ENCODE peak calls at places on chromosomes 2 and 18, in five cellular contexts. E is HCT116, H is astrocyte of the spinal cord, J is upper lobe of right lung, Q is adrenal gland. Z is an unnamed sample.

GRCh38 chr18:50011813-50012445 is 183.0 kb downstream of the MYO5B start:
- DNase-seq in H (peak), Q (no peak), E (no peak), J (no peak), Z (no peak)

GRCh38 chr2:114724513-114724912 is 282.1 kb downstream of the DPP10 start:
- DNase-seq in H (no peak), Q (no peak), E (no peak), J (no peak), Z (no peak)

GRCh38 chr18:32930695-32931301 is 158.0 kb upstream of the KLHL14 start:
- DNase-seq in E (peak), J (no peak), H (peak), Q (no peak), Z (no peak)

GRCh38 chr2:127701193-127701650 is at the start of gene SFT2D3:
- DNase-seq in E (peak), J (peak), Q (peak), H (peak), Z (peak)

GRCh38 chr2:86704482-86704971 is 15.6 kb upstream of the RMND5A start:
- DNase-seq in J (no peak), H (peak), E (peak), Q (peak), Z (no peak)

GRCh38 chr2:239878686-239879085 is 146.5 kb downstream of the NDUFA10 start:
- DNase-seq in J (no peak), Q (no peak), H (no peak), E (no peak), Z (no peak)

GRCh38 chr2:240138275-240138984 is 2.0 kb downstream of the OTOS start:
- DNase-seq in J (no peak), H (no peak), Q (no peak), E (no peak), Z (peak)

GRCh38 chr2:39469807-39470206 is 32.7 kb upstream of the MAP4K3 start:
- DNase-seq in H (peak), E (no peak), Q (peak), J (no peak), Z (no peak)

GRCh38 chr2:171225302-171225980 is 64.7 kb upstream of the TLK1 start:
- DNase-seq in Q (no peak), E (peak), H (peak), J (no peak), Z (no peak)

GRCh38 chr2:43127208-43127940 is 99.0 kb downstream of the ZFP36L2 start:
- DNase-seq in Q (peak), H (no peak), J (peak), E (peak), Z (peak)

GRCh38 chr2:47737191-47737975 is 45.6 kb upstream of the MSH6 start:
- DNase-seq in J (no peak), Q (no peak), H (no peak), E (no peak), Z (no peak)

GRCh38 chr2:28717339-28717758 is 34.3 kb upstream of the PPP1CB start:
- DNase-seq in J (peak), H (peak), E (peak), Q (peak), Z (peak)

GRCh38 chr2:23545391-23545790 is 160.4 kb downstream of the KLHL29 start:
- DNase-seq in H (no peak), Q (no peak), J (no peak), E (no peak), Z (no peak)

GRCh38 chr2:180657054-180657453 is 323.4 kb upstream of the UBE2E3 start:
- DNase-seq in H (peak), J (no peak), Q (no peak), E (peak), Z (no peak)

GRCh38 chr2:174787485-174788205 is 23.4 kb upstream of the CHRNA1 start:
- DNase-seq in H (peak), J (no peak), Q (no peak), E (no peak), Z (no peak)

GRCh38 chr2:129721841-129722240 is 257.6 kb upstream of the RAB6C start:
- DNase-seq in Q (no peak), E (no peak), J (no peak), H (no peak), Z (no peak)

GRCh38 chr2:64654993-64655666 is 1.4 kb upstream of the SERTAD2 start:
- DNase-seq in J (no peak), Q (no peak), E (no peak), H (peak), Z (no peak)

GRCh38 chr2:64651590-64651989 is 2.1 kb downstream of the SERTAD2 start:
- DNase-seq in E (no peak), J (no peak), Q (no peak), H (no peak), Z (no peak)

GRCh38 chr2:64652231-64653173 is 1.2 kb downstream of the SERTAD2 start:
- DNase-seq in E (no peak), J (peak), Q (no peak), H (peak), Z (peak)

GRCh38 chr2:64654063-64654811 is 524 bp upstream of the SERTAD2 start:
- DNase-seq in Q (peak), E (peak), H (peak), J (peak), Z (peak)

DNA sequence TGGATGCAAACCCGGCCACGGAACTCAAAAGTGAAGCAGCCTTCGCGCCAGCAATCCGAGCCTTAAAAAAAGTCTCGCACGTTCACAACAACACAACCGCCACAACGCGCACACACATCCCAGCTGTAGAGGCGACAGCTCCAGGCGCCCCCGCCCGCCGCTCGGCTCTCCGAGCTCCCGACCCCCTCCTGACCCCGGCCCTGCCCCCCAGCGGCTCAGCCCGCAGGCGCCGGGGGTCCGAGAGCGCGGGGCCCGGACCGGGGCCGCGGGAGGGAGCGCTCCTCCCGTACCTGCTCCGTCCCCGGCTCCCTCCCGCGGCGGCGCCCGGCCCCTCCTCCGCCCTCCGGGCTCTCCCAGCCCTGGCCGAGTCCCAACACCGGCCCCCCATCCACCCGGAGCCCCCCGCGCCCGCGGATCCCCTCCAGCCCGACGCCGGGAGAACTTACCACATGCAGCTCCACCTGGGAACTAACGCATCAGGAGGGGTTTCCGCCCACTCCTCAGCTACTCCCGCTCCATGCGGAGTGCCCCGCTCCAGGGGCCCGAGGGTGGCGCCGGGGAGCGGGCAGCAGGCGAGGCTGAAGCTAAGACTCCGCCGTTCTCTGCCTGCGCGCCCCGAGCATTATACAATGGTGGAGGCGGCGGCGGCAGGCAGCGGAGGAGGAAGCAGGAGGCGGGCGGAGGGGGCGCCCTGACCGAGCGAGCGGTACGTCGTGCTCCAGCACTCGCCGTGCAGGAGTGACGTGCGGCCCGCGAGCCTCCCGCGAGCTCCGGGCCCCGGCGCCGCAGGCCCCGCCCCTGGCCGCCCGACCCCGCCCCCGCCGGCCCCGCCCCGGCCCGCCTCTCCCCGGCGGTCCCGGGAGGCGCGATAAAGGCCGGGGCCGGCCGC is at the start of gene SERTAD2:
- DNase-seq in E (no peak), H (peak), Q (peak), J (peak), Z (peak)
- TF ChIP-seq CTCF in E (no peak), H (peak), Q (no peak), J (peak), Z (no peak)

DNA sequence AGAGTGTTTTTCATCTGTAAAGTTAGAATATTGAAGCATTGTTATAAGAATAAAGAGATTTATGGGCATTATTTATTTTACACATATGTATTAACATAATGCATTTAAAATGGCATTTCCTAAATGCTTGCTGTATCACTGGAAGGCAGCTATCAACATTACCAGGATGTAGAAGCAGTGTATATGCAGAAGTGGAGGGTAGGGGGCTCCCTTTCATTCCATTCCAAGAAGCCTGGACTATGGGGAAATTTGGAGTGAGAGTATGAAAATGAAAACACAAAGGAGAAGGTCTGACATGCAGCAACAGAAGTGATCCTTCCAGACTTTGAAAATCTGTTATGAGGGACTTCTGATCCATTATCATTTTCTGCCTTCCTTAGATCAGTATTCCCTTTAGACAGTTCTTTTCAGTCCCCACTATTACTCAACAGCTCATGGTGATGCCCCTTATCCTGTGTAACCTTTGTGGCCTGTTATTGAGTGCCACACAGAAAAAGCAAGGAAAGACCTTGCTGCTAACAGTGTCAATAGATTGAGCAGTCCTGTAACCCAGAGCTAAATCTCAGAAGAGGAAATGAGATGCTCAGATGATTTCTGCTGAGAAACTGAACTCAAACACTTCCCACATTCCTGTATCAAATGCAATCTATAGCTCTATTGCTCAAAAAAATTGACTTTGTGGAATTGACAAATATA is 216.6 kb downstream of the HNMT start:
- DNase-seq in J (no peak), Q (no peak), E (no peak), H (no peak), Z (no peak)
- TF ChIP-seq CTCF in J (no peak), Q (no peak), E (no peak), H (peak), Z (no peak)

DNA sequence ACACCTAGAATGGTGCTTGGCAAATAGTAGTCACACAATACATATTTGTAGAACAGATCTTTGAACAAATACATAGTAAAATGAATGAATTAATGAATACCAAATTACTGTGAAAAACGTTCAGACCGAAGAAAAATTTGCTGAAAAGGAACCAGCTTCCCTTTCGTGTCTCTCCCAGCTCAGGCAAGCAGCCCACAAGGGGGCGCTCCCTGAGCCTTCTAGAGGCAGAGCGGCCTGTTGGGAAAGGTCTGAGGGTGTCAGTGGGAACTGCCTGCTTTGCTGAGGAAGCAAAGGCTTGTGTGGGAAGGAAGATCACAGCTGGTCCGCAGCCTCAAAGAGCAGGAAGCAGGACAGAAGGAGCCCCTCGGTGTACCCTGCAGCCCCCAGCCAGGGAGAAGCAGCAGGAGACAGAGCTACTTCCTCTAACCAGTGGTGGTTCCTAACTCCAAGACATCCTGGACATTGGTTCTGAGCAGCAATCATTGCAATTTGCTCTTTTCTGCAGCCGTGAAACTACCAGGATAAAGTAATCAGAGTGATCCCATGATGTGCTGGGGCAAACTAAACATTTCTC is 231.1 kb downstream of the ANKRD30B start:
- DNase-seq in Q (no peak), J (peak), E (no peak), H (peak), Z (no peak)
- TF ChIP-seq CTCF in Q (no peak), J (peak), E (peak), H (peak), Z (no peak)

DNA sequence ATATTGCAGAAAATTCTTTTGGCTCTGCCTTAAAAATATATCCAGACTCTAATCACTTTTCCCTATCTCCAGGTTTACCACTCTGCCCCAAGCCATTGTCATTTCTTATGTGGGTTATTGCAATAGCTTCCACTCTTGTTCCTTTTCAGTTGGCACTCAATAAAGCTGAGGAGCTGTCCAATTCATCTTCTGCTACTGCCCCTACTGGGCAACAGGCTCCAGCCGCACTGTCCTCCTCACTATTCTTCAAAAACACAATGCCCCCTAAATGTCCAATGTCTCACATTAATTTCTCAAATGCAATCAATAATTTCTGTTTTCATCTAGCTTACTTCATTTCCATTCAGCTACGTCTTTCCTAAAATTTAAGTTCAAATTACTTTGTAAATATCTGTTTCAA is 1262.5 kb upstream of the CDH2 start:
- DNase-seq in J (no peak), Q (no peak), E (no peak), H (no peak), Z (no peak)
- TF ChIP-seq CTCF in J (no peak), Q (no peak), E (peak), H (peak), Z (no peak)

DNA sequence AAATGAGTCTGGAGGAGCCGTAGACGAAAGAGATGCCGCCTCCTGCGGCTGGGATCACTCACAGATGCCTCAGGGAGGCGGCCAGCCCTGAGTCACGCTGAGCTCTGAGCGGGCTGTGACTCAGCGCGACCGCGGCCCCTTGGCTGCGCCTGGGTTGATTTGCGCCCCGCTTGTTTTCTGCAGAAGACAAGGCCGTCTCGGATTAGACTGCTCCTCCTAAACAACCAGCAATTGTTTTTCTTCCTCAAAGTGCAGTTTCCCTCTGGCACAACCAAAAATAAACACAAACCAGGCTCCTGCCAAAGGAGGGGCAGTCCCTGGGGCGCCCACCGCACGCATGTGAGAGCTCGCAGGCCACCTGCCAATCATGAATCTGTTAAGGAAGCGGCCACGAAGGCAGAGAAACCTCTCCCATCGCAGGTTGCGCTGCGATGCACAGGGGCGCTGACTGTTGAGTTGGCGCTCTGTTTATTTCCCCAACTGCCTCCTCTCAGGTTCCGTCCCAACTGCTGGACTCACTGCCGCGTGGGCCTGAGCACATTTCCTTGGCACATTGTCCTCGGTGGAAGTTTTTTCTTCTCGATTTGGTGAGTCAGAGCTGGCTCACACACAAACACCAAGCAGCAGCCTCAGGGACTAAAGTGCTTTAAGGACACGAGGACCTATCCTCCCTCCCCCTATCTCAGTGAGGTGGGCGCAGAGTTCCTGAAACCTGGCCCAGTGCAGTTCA is 85.2 kb upstream of the NDUFV2 start:
- DNase-seq in H (peak), J (peak), E (peak), Q (peak), Z (peak)
- TF ChIP-seq CTCF in H (no peak), J (no peak), E (no peak), Q (no peak), Z (no peak)

GRCh38 chr2:112683550-112684414 is 37.0 kb upstream of the NT5DC4 start:
- DNase-seq in E (no peak), H (no peak), J (no peak), Q (no peak), Z (no peak)

GRCh38 chr2:112686348-112687217 is 34.2 kb upstream of the NT5DC4 start:
- DNase-seq in Q (no peak), J (no peak), E (no peak), H (no peak), Z (no peak)

GRCh38 chr2:112684415-112684775 is 36.4 kb upstream of the NT5DC4 start:
- DNase-seq in J (no peak), E (no peak), H (no peak), Q (no peak), Z (no peak)

GRCh38 chr2:112688086-112688880 is 32.5 kb upstream of the NT5DC4 start:
- DNase-seq in E (no peak), Q (no peak), J (no peak), H (no peak), Z (no peak)

GRCh38 chr2:112685167-112685884 is 35.5 kb upstream of the NT5DC4 start:
- DNase-seq in J (no peak), Q (no peak), E (no peak), H (no peak), Z (no peak)
- TF ChIP-seq CTCF in J (peak), Q (no peak), E (no peak), H (peak), Z (peak)

DNA sequence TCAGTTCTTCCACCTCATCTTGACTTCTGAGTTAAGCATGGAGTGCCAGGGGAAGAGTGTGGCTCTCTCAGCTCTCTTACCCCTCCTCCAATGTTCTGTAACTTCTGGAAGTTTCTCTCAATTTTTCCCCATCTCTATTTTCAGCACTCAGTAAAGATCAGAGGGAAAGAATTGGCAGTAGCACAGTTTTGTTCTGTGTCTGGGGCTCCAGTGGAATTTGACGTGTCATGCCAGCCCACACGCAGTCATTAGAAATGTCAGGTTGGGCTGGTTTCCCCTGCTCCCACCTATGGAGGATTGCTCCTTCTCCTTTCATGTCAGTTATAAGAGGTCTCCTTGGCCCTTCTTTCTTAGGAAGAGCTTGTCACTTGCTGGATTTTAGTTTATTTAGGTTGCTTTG is 104.6 kb upstream of the COL3A1 start:
- DNase-seq in H (peak), J (no peak), E (no peak), Q (no peak), Z (no peak)
- TF ChIP-seq CTCF in H (no peak), J (no peak), E (no peak), Q (no peak), Z (no peak)

DNA sequence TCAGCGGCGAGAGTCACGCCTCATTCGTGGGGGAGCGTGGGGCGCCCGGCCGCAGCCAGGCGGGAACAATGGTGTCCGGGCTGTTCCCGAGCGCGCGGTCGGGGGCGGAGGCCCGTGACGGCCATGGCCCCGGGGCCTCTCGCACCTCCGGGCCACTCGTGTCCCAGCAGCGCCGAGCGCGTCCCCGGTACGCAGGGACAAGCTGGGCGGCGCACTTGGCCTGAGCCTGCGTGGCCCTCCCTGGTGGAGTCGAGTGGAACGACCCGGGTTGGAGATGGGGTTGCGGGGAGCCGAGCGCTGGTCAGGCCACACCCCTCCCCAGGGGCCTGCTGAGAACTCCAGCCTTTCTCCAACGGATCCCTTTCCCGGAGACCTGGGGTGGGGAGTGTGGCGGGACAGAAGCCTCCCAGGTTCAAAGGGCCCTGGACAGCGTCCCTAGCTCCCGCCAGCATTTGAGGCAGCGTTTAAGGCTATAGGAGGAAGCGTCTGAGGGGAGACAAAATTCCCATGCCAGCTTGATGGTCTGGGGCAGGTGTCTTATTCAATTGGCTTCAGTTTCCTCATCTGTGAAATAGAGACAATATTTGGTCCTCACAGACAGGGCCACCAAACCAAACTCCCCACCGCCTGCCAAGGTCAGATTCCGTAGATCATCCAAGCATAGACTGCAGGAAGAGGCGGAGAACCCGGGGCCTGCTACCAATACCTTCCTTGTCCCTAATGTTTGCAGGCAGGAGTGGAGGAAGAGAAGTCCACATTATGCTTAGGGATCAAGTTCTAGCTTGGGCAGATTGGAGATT is 545 bp downstream of the CNDP2 start:
- DNase-seq in J (peak), Q (peak), H (peak), E (peak), Z (peak)
- TF ChIP-seq CTCF in J (peak), Q (no peak), H (no peak), E (peak), Z (peak)

GRCh38 chr2:85213404-85213803 is 80.2 kb downstream of the TCF7L1 start:
- DNase-seq in E (no peak), H (no peak), J (no peak), Q (no peak), Z (no peak)

GRCh38 chr2:85216051-85216431 is 82.8 kb downstream of the TCF7L1 start:
- DNase-seq in H (no peak), J (no peak), Q (no peak), E (no peak), Z (no peak)

GRCh38 chr2:85215074-85216050 is 82.2 kb downstream of the TCF7L1 start:
- DNase-seq in E (no peak), H (peak), Q (no peak), J (no peak), Z (no peak)

GRCh38 chr2:85213893-85214512 is 80.8 kb downstream of the TCF7L1 start:
- DNase-seq in J (no peak), Q (no peak), H (no peak), E (no peak), Z (no peak)

GRCh38 chr2:85216927-85217326 is 83.7 kb downstream of the TCF7L1 start:
- DNase-seq in H (no peak), Q (no peak), E (no peak), J (no peak), Z (no peak)
- TF ChIP-seq CTCF in H (no peak), Q (no peak), E (no peak), J (no peak), Z (no peak)

Z was measured in CD14-positive monocyte.